ENCODE peak calls at places on chromosomes 4 and X, in ten cellular contexts. One of them, this sample, is unnamed.

GRCh38 chrX:132740316-132741123 is 217.9 kb downstream of the HS6ST2 start:
- DNase-seq in tibial artery: no peak
- DNase-seq in hepatocyte: no peak
- DNase-seq in ascending aorta: no peak
- DNase-seq in right lobe of liver: no peak
- DNase-seq in uterus: no peak
- DNase-seq in mammary epithelial cell: no peak
- DNase-seq in A549: no peak
- DNase-seq in suprapubic skin: no peak
- DNase-seq in GM23338: peak
- DNase-seq in this sample: no peak

GRCh38 chr4:150264595-150265141 is 186.4 kb downstream of the DCLK2 start:
- DNase-seq in A549: no peak
- DNase-seq in ascending aorta: no peak
- DNase-seq in suprapubic skin: no peak
- DNase-seq in right lobe of liver: no peak
- DNase-seq in mammary epithelial cell: no peak
- DNase-seq in tibial artery: no peak
- DNase-seq in uterus: no peak
- DNase-seq in GM23338: no peak
- DNase-seq in hepatocyte: no peak
- DNase-seq in this sample: no peak

GRCh38 chr4:24807611-24808010 is 12.2 kb downstream of the SOD3 start:
- DNase-seq in uterus: no peak
- DNase-seq in suprapubic skin: peak
- DNase-seq in mammary epithelial cell: no peak
- DNase-seq in ascending aorta: no peak
- DNase-seq in tibial artery: no peak
- DNase-seq in right lobe of liver: no peak
- DNase-seq in hepatocyte: no peak
- DNase-seq in A549: no peak
- DNase-seq in GM23338: no peak
- DNase-seq in this sample: no peak

GRCh38 chr4:71229477-71230257 is 109.2 kb upstream of the SLC4A4 start:
- DNase-seq in suprapubic skin: no peak
- DNase-seq in ascending aorta: no peak
- DNase-seq in tibial artery: peak
- DNase-seq in right lobe of liver: peak
- DNase-seq in uterus: no peak
- DNase-seq in A549: peak
- DNase-seq in hepatocyte: peak
- DNase-seq in GM23338: peak
- DNase-seq in mammary epithelial cell: no peak
- DNase-seq in this sample: peak

GRCh38 chr4:6999172-7000086 is 43.7 kb upstream of the TADA2B start:
- DNase-seq in tibial artery: no peak
- DNase-seq in mammary epithelial cell: peak
- DNase-seq in suprapubic skin: no peak
- DNase-seq in right lobe of liver: no peak
- DNase-seq in uterus: no peak
- DNase-seq in A549: no peak
- DNase-seq in GM23338: no peak
- DNase-seq in hepatocyte: no peak
- DNase-seq in ascending aorta: no peak
- DNase-seq in this sample: no peak

GRCh38 chr4:144310535-144310934 is 170.0 kb upstream of the GYPA start:
- DNase-seq in mammary epithelial cell: no peak
- DNase-seq in uterus: no peak
- DNase-seq in suprapubic skin: no peak
- DNase-seq in A549: no peak
- DNase-seq in tibial artery: no peak
- DNase-seq in ascending aorta: no peak
- DNase-seq in right lobe of liver: no peak
- DNase-seq in hepatocyte: no peak
- DNase-seq in GM23338: no peak
- DNase-seq in this sample: no peak

GRCh38 chr4:17309567-17310268 is 202.2 kb downstream of the QDPR start:
- DNase-seq in A549: no peak
- DNase-seq in tibial artery: no peak
- DNase-seq in suprapubic skin: no peak
- DNase-seq in mammary epithelial cell: no peak
- DNase-seq in right lobe of liver: no peak
- DNase-seq in hepatocyte: no peak
- DNase-seq in GM23338: no peak
- DNase-seq in ascending aorta: no peak
- DNase-seq in uterus: no peak
- DNase-seq in this sample: no peak

GRCh38 chr4:25559508-25559907 is 96.1 kb upstream of the SLC34A2 start:
- DNase-seq in A549: no peak
- DNase-seq in mammary epithelial cell: no peak
- DNase-seq in uterus: no peak
- DNase-seq in right lobe of liver: no peak
- DNase-seq in tibial artery: no peak
- DNase-seq in hepatocyte: no peak
- DNase-seq in GM23338: no peak
- DNase-seq in suprapubic skin: no peak
- DNase-seq in ascending aorta: no peak
- DNase-seq in this sample: no peak

GRCh38 chr4:8874003-8874895 is 2.6 kb upstream of the HMX1 start:
- DNase-seq in tibial artery: no peak
- DNase-seq in hepatocyte: no peak
- DNase-seq in uterus: no peak
- DNase-seq in right lobe of liver: no peak
- DNase-seq in ascending aorta: no peak
- DNase-seq in GM23338: no peak
- DNase-seq in suprapubic skin: no peak
- DNase-seq in mammary epithelial cell: no peak
- DNase-seq in A549: no peak
- DNase-seq in this sample: no peak

GRCh38 chr4:85147481-85148076 is 181.1 kb upstream of the WDFY3 start:
- DNase-seq in tibial artery: peak
- DNase-seq in A549: peak
- DNase-seq in suprapubic skin: no peak
- DNase-seq in uterus: no peak
- DNase-seq in hepatocyte: peak
- DNase-seq in right lobe of liver: peak
- DNase-seq in GM23338: peak
- DNase-seq in mammary epithelial cell: peak
- DNase-seq in ascending aorta: no peak
- DNase-seq in this sample: no peak

GRCh38 chrX:115901241-115901640 is 269.3 kb upstream of the AGTR2 start:
- DNase-seq in ascending aorta: no peak
- DNase-seq in tibial artery: no peak
- DNase-seq in A549: no peak
- DNase-seq in mammary epithelial cell: no peak
- DNase-seq in suprapubic skin: no peak
- DNase-seq in right lobe of liver: no peak
- DNase-seq in GM23338: no peak
- DNase-seq in uterus: no peak
- DNase-seq in hepatocyte: no peak
- DNase-seq in this sample: no peak

GRCh38 chr4:1972414-1972813 is 36.4 kb downstream of the NELFA start:
- DNase-seq in ascending aorta: no peak
- DNase-seq in uterus: no peak
- DNase-seq in right lobe of liver: no peak
- DNase-seq in suprapubic skin: peak
- DNase-seq in mammary epithelial cell: no peak
- DNase-seq in hepatocyte: no peak
- DNase-seq in GM23338: no peak
- DNase-seq in A549: no peak
- DNase-seq in tibial artery: no peak
- DNase-seq in this sample: no peak

GRCh38 chr4:120830204-120830603 is 92.3 kb downstream of the PRDM5 start:
- DNase-seq in ascending aorta: no peak
- DNase-seq in uterus: no peak
- DNase-seq in right lobe of liver: no peak
- DNase-seq in A549: no peak
- DNase-seq in tibial artery: no peak
- DNase-seq in hepatocyte: no peak
- DNase-seq in GM23338: no peak
- DNase-seq in mammary epithelial cell: no peak
- DNase-seq in suprapubic skin: no peak
- DNase-seq in this sample: no peak

GRCh38 chr4:185344743-185345538 is 50.8 kb downstream of the LRP2BP start:
- DNase-seq in GM23338: no peak
- DNase-seq in uterus: no peak
- DNase-seq in hepatocyte: no peak
- DNase-seq in ascending aorta: no peak
- DNase-seq in right lobe of liver: no peak
- DNase-seq in mammary epithelial cell: no peak
- DNase-seq in suprapubic skin: no peak
- DNase-seq in tibial artery: no peak
- DNase-seq in A549: no peak
- DNase-seq in this sample: no peak

GRCh38 chrX:57156397-57157049 is 19.3 kb upstream of the SPIN2A start:
- DNase-seq in GM23338: peak
- DNase-seq in mammary epithelial cell: peak
- DNase-seq in tibial artery: no peak
- DNase-seq in A549: no peak
- DNase-seq in uterus: no peak
- DNase-seq in right lobe of liver: no peak
- DNase-seq in ascending aorta: no peak
- DNase-seq in hepatocyte: peak
- DNase-seq in suprapubic skin: no peak
- DNase-seq in this sample: no peak

GRCh38 chrX:131704136-131704695 is 160.3 kb downstream of the OR13H1 start:
- DNase-seq in GM23338: peak
- DNase-seq in A549: peak
- DNase-seq in uterus: peak
- DNase-seq in suprapubic skin: no peak
- DNase-seq in mammary epithelial cell: peak
- DNase-seq in tibial artery: no peak
- DNase-seq in right lobe of liver: peak
- DNase-seq in hepatocyte: no peak
- DNase-seq in ascending aorta: peak
- DNase-seq in this sample: peak

GRCh38 chrX:23805379-23805778 is 22.4 kb downstream of the SAT1 start:
- DNase-seq in mammary epithelial cell: no peak
- DNase-seq in uterus: no peak
- DNase-seq in suprapubic skin: no peak
- DNase-seq in ascending aorta: no peak
- DNase-seq in right lobe of liver: no peak
- DNase-seq in hepatocyte: no peak
- DNase-seq in tibial artery: no peak
- DNase-seq in A549: no peak
- DNase-seq in GM23338: no peak
- DNase-seq in this sample: no peak

GRCh38 chrX:153925387-153925738 is 701 bp downstream of the ARHGAP4 start:
- DNase-seq in tibial artery: no peak
- DNase-seq in hepatocyte: no peak
- DNase-seq in ascending aorta: no peak
- DNase-seq in mammary epithelial cell: no peak
- DNase-seq in A549: no peak
- DNase-seq in right lobe of liver: no peak
- DNase-seq in GM23338: no peak
- DNase-seq in suprapubic skin: no peak
- DNase-seq in uterus: no peak
- DNase-seq in this sample: no peak

GRCh38 chrX:153927686-153927935 is 1.5 kb upstream of the ARHGAP4 start:
- DNase-seq in ascending aorta: no peak
- DNase-seq in right lobe of liver: no peak
- DNase-seq in uterus: no peak
- DNase-seq in suprapubic skin: no peak
- DNase-seq in GM23338: no peak
- DNase-seq in tibial artery: no peak
- DNase-seq in A549: peak
- DNase-seq in mammary epithelial cell: no peak
- DNase-seq in hepatocyte: no peak
- DNase-seq in this sample: no peak

GRCh38 chrX:153926594-153926862 is 464 bp upstream of the ARHGAP4 start:
- DNase-seq in right lobe of liver: no peak
- DNase-seq in mammary epithelial cell: no peak
- DNase-seq in tibial artery: no peak
- DNase-seq in ascending aorta: peak
- DNase-seq in suprapubic skin: no peak
- DNase-seq in GM23338: peak
- DNase-seq in A549: no peak
- DNase-seq in uterus: no peak
- DNase-seq in hepatocyte: no peak
- DNase-seq in this sample: no peak

GRCh38 chrX:153926863-153927685 is 1.0 kb upstream of the ARHGAP4 start:
- DNase-seq in A549: no peak
- DNase-seq in ascending aorta: no peak
- DNase-seq in suprapubic skin: no peak
- DNase-seq in right lobe of liver: peak
- DNase-seq in GM23338: no peak
- DNase-seq in uterus: no peak
- DNase-seq in hepatocyte: peak
- DNase-seq in mammary epithelial cell: peak
- DNase-seq in tibial artery: peak
- DNase-seq in this sample: no peak

GRCh38 chrX:153925739-153926593 is at the start of gene ARHGAP4:
- DNase-seq in suprapubic skin: no peak
- DNase-seq in hepatocyte: no peak
- DNase-seq in ascending aorta: no peak
- DNase-seq in mammary epithelial cell: no peak
- DNase-seq in GM23338: peak
- DNase-seq in tibial artery: no peak
- DNase-seq in A549: no peak
- DNase-seq in right lobe of liver: peak
- DNase-seq in uterus: no peak
- DNase-seq in this sample: no peak
- H3K27ac ChIP-seq in suprapubic skin: peak
- H3K27ac ChIP-seq in hepatocyte: peak
- H3K27ac ChIP-seq in ascending aorta: peak
- H3K27ac ChIP-seq in mammary epithelial cell: no peak
- H3K27ac ChIP-seq in GM23338: no peak
- H3K27ac ChIP-seq in tibial artery: peak
- H3K27ac ChIP-seq in A549: peak
- H3K27ac ChIP-seq in right lobe of liver: peak
- H3K27ac ChIP-seq in uterus: peak
- H3K27ac ChIP-seq in this sample: peak

GRCh38 chr4:169625886-169626285 is 5.5 kb downstream of the CLCN3 start:
- DNase-seq in GM23338: no peak
- DNase-seq in uterus: no peak
- DNase-seq in tibial artery: no peak
- DNase-seq in suprapubic skin: no peak
- DNase-seq in right lobe of liver: no peak
- DNase-seq in ascending aorta: no peak
- DNase-seq in mammary epithelial cell: no peak
- DNase-seq in hepatocyte: no peak
- DNase-seq in A549: no peak
- DNase-seq in this sample: no peak
- H3K27ac ChIP-seq in GM23338: no peak
- H3K27ac ChIP-seq in uterus: no peak
- H3K27ac ChIP-seq in tibial artery: no peak
- H3K27ac ChIP-seq in suprapubic skin: no peak
- H3K27ac ChIP-seq in right lobe of liver: no peak
- H3K27ac ChIP-seq in ascending aorta: no peak
- H3K27ac ChIP-seq in mammary epithelial cell: no peak
- H3K27ac ChIP-seq in hepatocyte: no peak
- H3K27ac ChIP-seq in A549: no peak
- H3K27ac ChIP-seq in this sample: no peak

GRCh38 chrX:130084651-130085237 is 25.6 kb downstream of the ELF4 start:
- DNase-seq in hepatocyte: no peak
- DNase-seq in mammary epithelial cell: no peak
- DNase-seq in A549: no peak
- DNase-seq in GM23338: no peak
- DNase-seq in uterus: no peak
- DNase-seq in ascending aorta: no peak
- DNase-seq in suprapubic skin: no peak
- DNase-seq in tibial artery: no peak
- DNase-seq in right lobe of liver: no peak
- DNase-seq in this sample: no peak
- H3K27ac ChIP-seq in hepatocyte: no peak
- H3K27ac ChIP-seq in mammary epithelial cell: no peak
- H3K27ac ChIP-seq in A549: no peak
- H3K27ac ChIP-seq in GM23338: no peak
- H3K27ac ChIP-seq in uterus: no peak
- H3K27ac ChIP-seq in ascending aorta: no peak
- H3K27ac ChIP-seq in suprapubic skin: peak
- H3K27ac ChIP-seq in tibial artery: no peak
- H3K27ac ChIP-seq in right lobe of liver: no peak
- H3K27ac ChIP-seq in this sample: no peak

GRCh38 chrX:255923-256331 is 25.3 kb upstream of the PLCXD1 start:
- DNase-seq in uterus: no peak
- DNase-seq in mammary epithelial cell: no peak
- DNase-seq in hepatocyte: no peak
- DNase-seq in A549: no peak
- DNase-seq in suprapubic skin: no peak
- DNase-seq in right lobe of liver: no peak
- DNase-seq in ascending aorta: no peak
- DNase-seq in tibial artery: no peak
- DNase-seq in GM23338: no peak
- DNase-seq in this sample: no peak
- H3K27ac ChIP-seq in uterus: no peak
- H3K27ac ChIP-seq in mammary epithelial cell: no peak
- H3K27ac ChIP-seq in hepatocyte: no peak
- H3K27ac ChIP-seq in A549: no peak
- H3K27ac ChIP-seq in suprapubic skin: no peak
- H3K27ac ChIP-seq in right lobe of liver: no peak
- H3K27ac ChIP-seq in ascending aorta: no peak
- H3K27ac ChIP-seq in tibial artery: no peak
- H3K27ac ChIP-seq in GM23338: no peak
- H3K27ac ChIP-seq in this sample: no peak